ENCODE peak calls at places on chromosomes 2 and 18, in nine cellular contexts. K is stimulated activated CD4-positive, alpha-beta T cell treated with anti-CD3 and anti-CD28 coated beads, Interleukin-2, amount 100 ng/mL, for 48 hours; S is NCI-H1105 treated with DMSO at 0.1 percent for 48 hours; G is A673; A is activated T-helper 1 cell treated with anti-CD3 and anti-CD28 coated beads, Interleukin-12 subunit alpha, Interleukin-12 subunit beta, Interleukin-2, Interleukin-4 antibody, amounts not matched to agents 30 ng/mL and 10 ng/mL and 1 ng/mL, durations not matched to agents 14 hours and 24 hours and 36 hours; U is sciatic nerve; Y is ELR; O is colonic mucosa; Q is anterior cingulate cortex. T is an unnamed sample.

GRCh38 chr2:46229134-46230063 is 67.8 kb upstream of the EPAS1 start:
- DNase-seq in A (peak; percentile 38), Y (peak; percentile 67), K (no peak), O (peak; percentile 20), S (no peak), Q (no peak), U (no peak), G (peak; percentile 11), T (no peak)

GRCh38 chr2:153986488-153987229 is 114.9 kb downstream of the GALNT13 start:
- DNase-seq in Y (no peak), S (no peak), K (no peak), Q (no peak), A (no peak), U (no peak), O (no peak), G (peak; percentile 79), T (no peak)

GRCh38 chr2:33909945-33910344 is 310.8 kb upstream of the FAM98A start:
- DNase-seq in K (no peak), G (no peak), U (no peak), A (no peak), O (no peak), S (no peak), Y (no peak), Q (no peak), T (no peak)

GRCh38 chr2:239394346-239394945 is 6.4 kb downstream of the HDAC4 start:
- DNase-seq in A (no peak), Y (no peak), O (no peak), Q (no peak), U (peak; percentile 53), G (no peak), K (no peak), S (peak; percentile 74), T (no peak)

GRCh38 chr2:195768454-195768853 is 111.4 kb downstream of the SLC39A10 start:
- DNase-seq in A (no peak), Y (peak; percentile 53), K (no peak), O (no peak), G (no peak), S (no peak), U (no peak), Q (no peak), T (no peak)

GRCh38 chr2:179825494-179825893 is 35.9 kb downstream of the ZNF385B start:
- DNase-seq in Q (no peak), A (no peak), O (no peak), S (no peak), Y (no peak), G (no peak), K (no peak), U (no peak), T (no peak)

GRCh38 chr18:3489462-3489861 is 39.5 kb downstream of the TGIF1 start:
- DNase-seq in K (no peak), S (no peak), Q (no peak), U (no peak), G (no peak), O (no peak), A (no peak), Y (no peak), T (no peak)

GRCh38 chr2:111685342-111685741 is 198.7 kb downstream of the ANAPC1 start:
- DNase-seq in G (no peak), S (no peak), A (no peak), Y (no peak), O (no peak), Q (no peak), K (no peak), U (no peak), T (no peak)